ENCODE peak calls at places on chromosome 4, in six cellular contexts. One of them, this sample, is unnamed.

GRCh38 chr4:142416711-142417275 is 429.3 kb downstream of the INPP4B start:
- DNase-seq in CD4-positive, alpha-beta T cell: no peak
- DNase-seq in endothelial cell of umbilical vein: peak; percentile 40
- DNase-seq in colonic mucosa: no peak
- DNase-seq in CD4-positive, alpha-beta memory T cell: peak; percentile 62
- DNase-seq in psoas muscle: no peak
- DNase-seq in this sample: no peak

GRCh38 chr4:80184791-80185756 is 12.2 kb upstream of the PRDM8 start:
- DNase-seq in CD4-positive, alpha-beta T cell: no peak
- DNase-seq in colonic mucosa: no peak
- DNase-seq in endothelial cell of umbilical vein: no peak
- DNase-seq in psoas muscle: no peak
- DNase-seq in CD4-positive, alpha-beta memory T cell: no peak
- DNase-seq in this sample: no peak

GRCh38 chr4:182808673-182809416 is 108.3 kb downstream of the DCTD start:
- DNase-seq in psoas muscle: no peak
- DNase-seq in colonic mucosa: no peak
- DNase-seq in CD4-positive, alpha-beta memory T cell: peak; percentile 80
- DNase-seq in CD4-positive, alpha-beta T cell: peak; percentile 57
- DNase-seq in endothelial cell of umbilical vein: no peak
- DNase-seq in this sample: peak; percentile 55

GRCh38 chr4:21097026-21097425 is 396.8 kb downstream of the PACRGL start:
- DNase-seq in CD4-positive, alpha-beta memory T cell: no peak
- DNase-seq in colonic mucosa: no peak
- DNase-seq in psoas muscle: no peak
- DNase-seq in endothelial cell of umbilical vein: peak; percentile 78
- DNase-seq in CD4-positive, alpha-beta T cell: no peak
- DNase-seq in this sample: no peak

GRCh38 chr4:122661176-122661575 is 40.3 kb upstream of the IL21 start:
- DNase-seq in colonic mucosa: no peak
- DNase-seq in psoas muscle: no peak
- DNase-seq in CD4-positive, alpha-beta memory T cell: no peak
- DNase-seq in endothelial cell of umbilical vein: no peak
- DNase-seq in CD4-positive, alpha-beta T cell: no peak
- DNase-seq in this sample: no peak

GRCh38 chr4:174483792-174484191 is 38.5 kb downstream of the HPGD start:
- DNase-seq in CD4-positive, alpha-beta memory T cell: no peak
- DNase-seq in psoas muscle: no peak
- DNase-seq in endothelial cell of umbilical vein: no peak
- DNase-seq in colonic mucosa: no peak
- DNase-seq in CD4-positive, alpha-beta T cell: no peak
- DNase-seq in this sample: no peak

GRCh38 chr4:98166731-98167041 is 23.4 kb upstream of the STPG2 start:
- DNase-seq in CD4-positive, alpha-beta memory T cell: no peak
- DNase-seq in colonic mucosa: no peak
- DNase-seq in psoas muscle: no peak
- DNase-seq in endothelial cell of umbilical vein: no peak
- DNase-seq in CD4-positive, alpha-beta T cell: no peak
- DNase-seq in this sample: no peak

GRCh38 chr4:37068580-37068979 is 176.0 kb upstream of the NWD2 start:
- DNase-seq in CD4-positive, alpha-beta memory T cell: no peak
- DNase-seq in psoas muscle: no peak
- DNase-seq in colonic mucosa: no peak
- DNase-seq in endothelial cell of umbilical vein: no peak
- DNase-seq in CD4-positive, alpha-beta T cell: no peak
- DNase-seq in this sample: no peak

GRCh38 chr4:7999279-7999678 is 59.6 kb upstream of the AFAP1 start:
- DNase-seq in psoas muscle: no peak
- DNase-seq in CD4-positive, alpha-beta memory T cell: no peak
- DNase-seq in CD4-positive, alpha-beta T cell: no peak
- DNase-seq in endothelial cell of umbilical vein: no peak
- DNase-seq in colonic mucosa: no peak
- DNase-seq in this sample: no peak

GRCh38 chr4:6408263-6408662 is 64.2 kb downstream of the PPP2R2C start:
- DNase-seq in endothelial cell of umbilical vein: no peak
- DNase-seq in CD4-positive, alpha-beta T cell: no peak
- DNase-seq in psoas muscle: no peak
- DNase-seq in colonic mucosa: no peak
- DNase-seq in CD4-positive, alpha-beta memory T cell: no peak
- DNase-seq in this sample: no peak

GRCh38 chr4:3660086-3660927 is 105.9 kb upstream of the ADRA2C start:
- DNase-seq in psoas muscle: no peak
- DNase-seq in colonic mucosa: no peak
- DNase-seq in CD4-positive, alpha-beta T cell: no peak
- DNase-seq in CD4-positive, alpha-beta memory T cell: no peak
- DNase-seq in endothelial cell of umbilical vein: no peak
- DNase-seq in this sample: no peak

GRCh38 chr4:122005064-122005755 is 53.4 kb upstream of the TRPC3 start:
- DNase-seq in CD4-positive, alpha-beta memory T cell: no peak
- DNase-seq in colonic mucosa: no peak
- DNase-seq in psoas muscle: no peak
- DNase-seq in CD4-positive, alpha-beta T cell: no peak
- DNase-seq in endothelial cell of umbilical vein: no peak
- DNase-seq in this sample: no peak

GRCh38 chr4:90745176-90745575 is 618.0 kb downstream of the CCSER1 start:
- DNase-seq in colonic mucosa: no peak
- DNase-seq in CD4-positive, alpha-beta T cell: no peak
- DNase-seq in endothelial cell of umbilical vein: no peak
- DNase-seq in CD4-positive, alpha-beta memory T cell: no peak
- DNase-seq in psoas muscle: no peak
- DNase-seq in this sample: no peak

GRCh38 chr4:128513664-128514484 is 226.3 kb upstream of the PGRMC2 start:
- DNase-seq in CD4-positive, alpha-beta memory T cell: peak; percentile 1
- DNase-seq in endothelial cell of umbilical vein: no peak
- DNase-seq in psoas muscle: no peak
- DNase-seq in colonic mucosa: no peak
- DNase-seq in CD4-positive, alpha-beta T cell: no peak
- DNase-seq in this sample: no peak

GRCh38 chr4:123042095-123042494 is 119.7 kb upstream of the NUDT6 start:
- DNase-seq in psoas muscle: no peak
- DNase-seq in CD4-positive, alpha-beta T cell: no peak
- DNase-seq in endothelial cell of umbilical vein: no peak
- DNase-seq in colonic mucosa: no peak
- DNase-seq in CD4-positive, alpha-beta memory T cell: no peak
- DNase-seq in this sample: no peak

GRCh38 chr4:26330186-26330787 is 9.5 kb downstream of the RBPJ start:
- DNase-seq in CD4-positive, alpha-beta memory T cell: peak; percentile 61
- DNase-seq in endothelial cell of umbilical vein: peak; percentile 74
- DNase-seq in psoas muscle: no peak
- DNase-seq in CD4-positive, alpha-beta T cell: no peak
- DNase-seq in colonic mucosa: peak; percentile 25
- DNase-seq in this sample: no peak

GRCh38 chr4:172892300-172892699 is 276.3 kb upstream of the GALNT7 start:
- DNase-seq in psoas muscle: no peak
- DNase-seq in CD4-positive, alpha-beta T cell: no peak
- DNase-seq in colonic mucosa: peak; percentile 27
- DNase-seq in CD4-positive, alpha-beta memory T cell: no peak
- DNase-seq in endothelial cell of umbilical vein: peak; percentile 40
- DNase-seq in this sample: no peak

GRCh38 chr4:8106451-8107025 is 52.1 kb downstream of the ABLIM2 start:
- DNase-seq in endothelial cell of umbilical vein: no peak
- DNase-seq in psoas muscle: peak; percentile 53
- DNase-seq in colonic mucosa: no peak
- DNase-seq in CD4-positive, alpha-beta T cell: no peak
- DNase-seq in CD4-positive, alpha-beta memory T cell: no peak
- DNase-seq in this sample: no peak

GRCh38 chr4:55398966-55399365 is 3.2 kb downstream of the TMEM165 start:
- DNase-seq in psoas muscle: no peak
- DNase-seq in CD4-positive, alpha-beta memory T cell: no peak
- DNase-seq in endothelial cell of umbilical vein: peak; percentile 11
- DNase-seq in CD4-positive, alpha-beta T cell: no peak
- DNase-seq in colonic mucosa: no peak
- DNase-seq in this sample: no peak

GRCh38 chr4:110681381-110681780 is 58.5 kb upstream of the PITX2 start:
- DNase-seq in colonic mucosa: no peak
- DNase-seq in CD4-positive, alpha-beta memory T cell: no peak
- DNase-seq in endothelial cell of umbilical vein: no peak
- DNase-seq in CD4-positive, alpha-beta T cell: no peak
- DNase-seq in psoas muscle: no peak
- DNase-seq in this sample: no peak

GRCh38 chr4:22595684-22596083 is 79.8 kb upstream of the ADGRA3 start:
- DNase-seq in psoas muscle: no peak
- DNase-seq in CD4-positive, alpha-beta T cell: no peak
- DNase-seq in endothelial cell of umbilical vein: no peak
- DNase-seq in CD4-positive, alpha-beta memory T cell: no peak
- DNase-seq in colonic mucosa: no peak
- DNase-seq in this sample: no peak

GRCh38 chr4:71830-72229 is 18.7 kb downstream of the ZNF595 start:
- DNase-seq in colonic mucosa: no peak
- DNase-seq in CD4-positive, alpha-beta T cell: no peak
- DNase-seq in CD4-positive, alpha-beta memory T cell: no peak
- DNase-seq in psoas muscle: no peak
- DNase-seq in endothelial cell of umbilical vein: no peak
- DNase-seq in this sample: no peak
- H3K9me3 ChIP-seq in colonic mucosa: no peaks in the 10 kb centered on the region
- H3K9me3 ChIP-seq in CD4-positive, alpha-beta T cell: peaks cover 74% of the 10 kb centered on the region
- H3K9me3 ChIP-seq in CD4-positive, alpha-beta memory T cell: no peaks in the 10 kb centered on the region
- H3K9me3 ChIP-seq in psoas muscle: peaks cover 80% of the 10 kb centered on the region
- H3K9me3 ChIP-seq in endothelial cell of umbilical vein: peaks cover 2% of the 10 kb centered on the region
- H3K9me3 ChIP-seq in this sample: peaks cover 16% of the 10 kb centered on the region

GRCh38 chr4:337143-337931 is at the start of gene ZNF141:
- DNase-seq in endothelial cell of umbilical vein: peak; percentile 95
- DNase-seq in CD4-positive, alpha-beta T cell: peak; percentile 92
- DNase-seq in colonic mucosa: peak; percentile 98
- DNase-seq in CD4-positive, alpha-beta memory T cell: peak; percentile 95
- DNase-seq in psoas muscle: peak; percentile 95
- DNase-seq in this sample: peak; percentile 79

GRCh38 chr4:335515-335914 is 2.1 kb upstream of the ZNF141 start:
- DNase-seq in endothelial cell of umbilical vein: no peak
- DNase-seq in colonic mucosa: no peak
- DNase-seq in CD4-positive, alpha-beta memory T cell: no peak
- DNase-seq in psoas muscle: no peak
- DNase-seq in CD4-positive, alpha-beta T cell: no peak
- DNase-seq in this sample: no peak

GRCh38 chr4:336893-337142 is 796 bp upstream of the ZNF141 start:
- DNase-seq in endothelial cell of umbilical vein: no peak
- DNase-seq in CD4-positive, alpha-beta memory T cell: no peak
- DNase-seq in colonic mucosa: no peak
- DNase-seq in CD4-positive, alpha-beta T cell: no peak
- DNase-seq in psoas muscle: no peak
- DNase-seq in this sample: no peak

GRCh38 chr4:337932-338758 is 531 bp downstream of the ZNF141 start:
- DNase-seq in colonic mucosa: peak; percentile 37
- DNase-seq in endothelial cell of umbilical vein: no peak
- DNase-seq in CD4-positive, alpha-beta T cell: peak; percentile 49
- DNase-seq in psoas muscle: peak; percentile 67
- DNase-seq in CD4-positive, alpha-beta memory T cell: no peak
- DNase-seq in this sample: no peak

GRCh38 chr4:336099-336892 is 1.3 kb upstream of the ZNF141 start:
- DNase-seq in colonic mucosa: peak; percentile 31
- DNase-seq in CD4-positive, alpha-beta memory T cell: no peak
- DNase-seq in endothelial cell of umbilical vein: no peak
- DNase-seq in psoas muscle: peak; percentile 54
- DNase-seq in CD4-positive, alpha-beta T cell: no peak
- DNase-seq in this sample: no peak
- H3K9me3 ChIP-seq in colonic mucosa: peaks cover 7% of the 10 kb centered on the region
- H3K9me3 ChIP-seq in CD4-positive, alpha-beta memory T cell: no peaks in the 10 kb centered on the region
- H3K9me3 ChIP-seq in endothelial cell of umbilical vein: no peaks in the 10 kb centered on the region
- H3K9me3 ChIP-seq in psoas muscle: no peaks in the 10 kb centered on the region
- H3K9me3 ChIP-seq in CD4-positive, alpha-beta T cell: peaks cover 18% of the 10 kb centered on the region
- H3K9me3 ChIP-seq in this sample: peaks cover 3% of the 10 kb centered on the region

DNA sequence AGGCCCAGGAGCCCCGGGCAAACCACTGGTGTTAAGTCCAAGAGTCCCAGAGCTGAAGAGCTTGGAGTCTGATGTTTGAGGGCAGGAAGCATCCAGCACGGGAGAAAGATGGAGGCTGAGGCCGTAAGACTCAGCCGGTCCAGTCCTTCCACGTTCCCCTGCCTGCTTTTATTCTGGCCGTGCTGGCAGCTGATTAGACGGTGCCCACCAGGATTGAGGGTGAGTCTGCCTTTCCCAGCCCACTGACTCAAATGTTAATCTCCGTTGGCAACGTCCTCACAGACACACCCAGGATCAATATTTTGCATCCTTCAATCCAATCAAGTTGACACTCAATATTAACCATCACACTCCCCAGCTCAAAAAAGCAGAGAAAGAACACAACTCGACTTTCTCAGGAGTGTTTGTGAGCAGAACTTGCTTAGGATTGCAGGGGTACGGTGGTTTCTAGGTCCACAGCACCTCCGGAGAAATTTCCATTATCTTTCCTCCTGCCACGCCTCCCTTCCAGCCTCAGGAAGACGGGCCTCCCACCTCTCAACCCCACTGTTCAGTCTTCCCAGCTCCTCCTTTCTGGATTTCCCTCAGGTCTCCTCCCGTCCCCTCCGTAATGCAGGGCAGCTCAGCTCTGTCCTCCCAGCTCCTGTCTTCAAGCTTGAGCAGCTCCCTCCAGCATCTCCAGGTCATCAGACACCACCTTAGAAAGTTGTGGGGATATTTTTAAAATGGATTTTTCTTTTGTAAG is 13.3 kb upstream of the TMEM271 start:
- DNase-seq in endothelial cell of umbilical vein: no peak
- DNase-seq in CD4-positive, alpha-beta memory T cell: no peak
- DNase-seq in psoas muscle: no peak
- DNase-seq in colonic mucosa: no peak
- DNase-seq in CD4-positive, alpha-beta T cell: no peak
- DNase-seq in this sample: no peak
- H3K9me3 ChIP-seq in endothelial cell of umbilical vein: no peaks in the 10 kb centered on the region
- H3K9me3 ChIP-seq in CD4-positive, alpha-beta memory T cell: no peaks in the 10 kb centered on the region
- H3K9me3 ChIP-seq in psoas muscle: no peaks in the 10 kb centered on the region
- H3K9me3 ChIP-seq in colonic mucosa: no peaks in the 10 kb centered on the region
- H3K9me3 ChIP-seq in CD4-positive, alpha-beta T cell: peaks cover 1% of the 10 kb centered on the region
- H3K9me3 ChIP-seq in this sample: no peaks in the 10 kb centered on the region

DNA sequence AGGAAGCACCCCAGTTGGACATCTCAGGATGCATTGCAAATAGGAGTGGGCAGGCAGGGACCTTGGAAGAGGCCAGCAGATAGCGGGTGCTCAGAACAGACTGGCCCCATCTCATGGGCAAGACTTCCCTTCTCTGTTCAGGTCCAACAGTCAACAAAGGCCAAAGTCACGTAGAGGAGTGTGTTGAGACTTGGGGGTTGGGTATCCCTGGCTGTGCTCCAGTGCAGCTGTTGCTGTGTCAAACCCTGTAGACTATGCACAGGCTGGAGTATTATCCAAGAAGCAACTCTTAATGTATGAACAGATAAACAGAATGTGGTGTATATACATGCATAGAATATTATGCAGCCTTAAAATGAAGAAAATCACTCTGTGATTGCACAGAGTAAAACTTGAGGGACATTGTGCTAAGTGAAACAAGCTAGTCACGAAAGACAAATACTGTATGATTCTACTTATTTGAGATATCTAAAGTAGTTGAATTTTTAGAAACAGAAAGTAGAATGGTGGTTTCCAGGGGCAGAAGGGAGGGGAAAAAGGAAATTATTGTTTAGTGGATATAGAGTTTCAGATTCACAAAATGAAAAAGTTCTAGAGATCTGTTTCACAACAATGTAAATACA is 192.1 kb upstream of the LCORL start:
- DNase-seq in colonic mucosa: no peak
- DNase-seq in psoas muscle: no peak
- DNase-seq in endothelial cell of umbilical vein: no peak
- DNase-seq in CD4-positive, alpha-beta memory T cell: no peak
- DNase-seq in CD4-positive, alpha-beta T cell: no peak
- DNase-seq in this sample: no peak
- H3K9me3 ChIP-seq in colonic mucosa: no peaks in the 10 kb centered on the region
- H3K9me3 ChIP-seq in psoas muscle: no peaks in the 10 kb centered on the region
- H3K9me3 ChIP-seq in endothelial cell of umbilical vein: no peaks in the 10 kb centered on the region
- H3K9me3 ChIP-seq in CD4-positive, alpha-beta memory T cell: no peaks in the 10 kb centered on the region
- H3K9me3 ChIP-seq in CD4-positive, alpha-beta T cell: no peaks in the 10 kb centered on the region
- H3K9me3 ChIP-seq in this sample: no peaks in the 10 kb centered on the region

This sample was measured in T-helper 17 cell.